ENCODE peak calls at places on chromosomes 13 and 19, in seven cellular contexts. K, N, F, Q, G, J and Y are unnamed samples. For H3K4me1, the result is how much of the 10 kb centered on the place peaks cover.

GRCh38 chr13:75643182-75643581 is 7.1 kb downstream of the LMO7 start:
- ATAC-seq in G (no peak), Q (no peak), N (no peak), J (no peak), K (no peak), F (no peak), Y (no peak)

GRCh38 chr13:108409735-108410134 is 140.2 kb downstream of the TNFSF13B start:
- ATAC-seq in F (no peak), K (no peak), J (no peak), N (no peak), Q (no peak), G (no peak), Y (no peak)

GRCh38 chr13:96090240-96091101 is 564 bp downstream of the HS6ST3 start:
- ATAC-seq in J (peak), K (peak), N (peak), G (no peak), Q (no peak), F (peak), Y (peak)

GRCh38 chr13:24822640-24823039 is 58.7 kb downstream of the RNF17 start:
- ATAC-seq in G (no peak), J (no peak), Q (no peak), K (no peak), N (no peak), F (no peak), Y (no peak)

GRCh38 chr19:13938361-13939027 is at the start of gene PODNL1:
- ATAC-seq in Q (no peak), F (no peak), N (peak), J (peak), K (peak), G (peak), Y (peak)

GRCh38 chr13:57823704-57824103 is 192.2 kb downstream of the PCDH17 start:
- ATAC-seq in Q (no peak), G (no peak), N (no peak), J (no peak), F (no peak), K (no peak), Y (no peak)

GRCh38 chr19:36150586-36150985 is 1.7 kb downstream of the COX7A1 start:
- ATAC-seq in J (no peak), F (no peak), K (peak), N (no peak), G (no peak), Q (no peak), Y (no peak)

GRCh38 chr19:30593358-30593757 is 221.2 kb downstream of the ZNF536 start:
- ATAC-seq in N (no peak), F (no peak), Q (no peak), K (no peak), G (peak), J (no peak), Y (no peak)

GRCh38 chr19:49515767-49516166 is 3.3 kb downstream of the FCGRT start:
- ATAC-seq in F (no peak), J (no peak), Q (no peak), N (peak), K (peak), G (no peak), Y (peak)

GRCh38 chr19:17538684-17539287 is 16.7 kb upstream of the COLGALT1 start:
- ATAC-seq in Q (no peak), F (peak), N (peak), G (no peak), K (no peak), J (peak), Y (no peak)

GRCh38 chr19:13102416-13102665 is 317 bp downstream of the LYL1 start:
- ATAC-seq in K (no peak), J (peak), F (peak), Q (no peak), G (peak), N (peak), Y (no peak)

GRCh38 chr13:113245858-113246791 is 36.7 kb downstream of the CUL4A start:
- ATAC-seq in Q (no peak), J (peak), N (no peak), G (no peak), K (no peak), F (peak), Y (no peak)

GRCh38 chr19:45823182-45823581 is 8.1 kb upstream of the RSPH6A start:
- ATAC-seq in N (no peak), K (no peak), F (no peak), Q (no peak), J (no peak), G (no peak), Y (no peak)

GRCh38 chr19:48169585-48169973 is 565 bp downstream of the LIG1 start:
- ATAC-seq in J (peak), F (peak), N (peak), K (peak), Q (peak), G (peak), Y (peak)

GRCh38 chr13:108850706-108851105 is 221.3 kb downstream of the MYO16 start:
- ATAC-seq in Q (no peak), F (no peak), J (no peak), N (no peak), G (no peak), K (no peak), Y (no peak)

GRCh38 chr13:39956036-39956435 is 300.6 kb downstream of the COG6 start:
- ATAC-seq in J (no peak), G (no peak), N (no peak), K (no peak), F (no peak), Q (peak), Y (no peak)

GRCh38 chr13:51644649-51645048 is 60.4 kb downstream of the WDFY2 start:
- ATAC-seq in N (no peak), Q (peak), K (peak), F (peak), J (peak), G (no peak), Y (peak)

GRCh38 chr19:44142014-44142523 is 715 bp downstream of the ZNF234 start:
- ATAC-seq in F (peak), J (peak), G (no peak), K (peak), Q (no peak), N (peak), Y (no peak)

GRCh38 chr13:44259045-44260042 is 114.3 kb upstream of the SERP2 start:
- ATAC-seq in J (no peak), Q (peak), N (peak), F (peak), K (peak), G (no peak), Y (peak)

GRCh38 chr13:73715114-73715909 is 418.9 kb downstream of the KLF12 start:
- ATAC-seq in Q (peak), G (no peak), J (no peak), F (no peak), N (peak), K (no peak), Y (no peak)

GRCh38 chr13:92838786-92839185 is 387.8 kb upstream of the GPC6 start:
- ATAC-seq in G (peak), K (no peak), N (no peak), F (peak), Q (no peak), J (no peak), Y (no peak)

GRCh38 chr19:30896551-30896950 is 452.7 kb downstream of the TSHZ3 start:
- ATAC-seq in N (no peak), J (no peak), K (no peak), Q (no peak), F (no peak), G (no peak), Y (no peak)

GRCh38 chr19:33719366-33720154 is 77.1 kb upstream of the KCTD15 start:
- ATAC-seq in G (no peak), K (peak), Q (no peak), N (no peak), J (no peak), F (no peak), Y (no peak)

GRCh38 chr19:48913114-48913513 is 13.0 kb downstream of the NUCB1 start:
- ATAC-seq in J (peak), Q (peak), F (no peak), N (peak), K (no peak), G (no peak), Y (no peak)

GRCh38 chr19:13841339-13842293 is 35.3 kb upstream of the NANOS3 start:
- ATAC-seq in K (no peak), Q (no peak), J (no peak), G (no peak), N (peak), F (peak), Y (no peak)

GRCh38 chr19:50803633-50804419 is 13.6 kb downstream of the ACP4 start:
- ATAC-seq in K (peak), G (no peak), N (peak), Q (no peak), F (peak), J (peak), Y (no peak)

GRCh38 chr13:30033681-30034447 is 183.4 kb upstream of the UBL3 start:
- ATAC-seq in G (peak), K (no peak), J (no peak), Q (no peak), F (peak), N (peak), Y (no peak)

GRCh38 chr13:29125934-29126424 is 305.8 kb downstream of the MTUS2 start:
- ATAC-seq in Q (no peak), J (no peak), G (no peak), N (no peak), K (no peak), F (no peak), Y (no peak)

DNA sequence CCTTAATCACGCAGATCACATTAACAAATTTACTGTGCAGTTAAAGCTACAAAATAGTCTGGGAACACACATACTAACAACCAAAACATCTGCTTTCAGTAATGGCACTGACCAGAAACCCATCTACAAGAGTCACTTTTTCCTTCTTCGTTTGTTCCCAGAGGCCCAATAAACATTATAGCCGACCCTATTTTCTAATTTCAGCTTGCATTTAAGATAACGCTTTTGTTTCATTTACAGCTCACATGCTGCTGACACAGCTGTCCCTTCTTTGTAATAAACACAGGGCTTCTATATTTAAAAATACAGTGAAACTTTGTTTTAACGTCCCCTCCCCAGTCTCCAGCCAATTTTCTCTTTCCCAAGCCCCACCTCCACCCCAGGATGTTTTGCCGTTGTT is 1.8 kb upstream of the WBP4 start:
- ATAC-seq in F (no peak), K (no peak), G (no peak), N (no peak), J (no peak), Q (no peak), Y (no peak)
- H3K4me1 ChIP-seq in F (under half), K (under half), G (half or more), N (half or more), J (half or more), Q (under half), Y (half or more)

GRCh38 chr19:16360738-16361137 is 36.1 kb downstream of the KLF2 start:
- ATAC-seq in F (no peak), G (no peak), K (no peak), Q (no peak), J (no peak), N (no peak), Y (no peak)

GRCh38 chr19:16363852-16364230 is 39.2 kb downstream of the KLF2 start:
- ATAC-seq in F (no peak), K (peak), Q (no peak), N (no peak), G (no peak), J (no peak), Y (no peak)

GRCh38 chr19:16363133-16363851 is 38.7 kb downstream of the KLF2 start:
- ATAC-seq in Q (no peak), F (no peak), G (no peak), J (peak), N (peak), K (no peak), Y (no peak)

GRCh38 chr19:16361254-16361653 is 36.6 kb downstream of the KLF2 start:
- ATAC-seq in G (no peak), N (no peak), K (no peak), Q (no peak), F (no peak), J (no peak), Y (peak)

GRCh38 chr19:16361926-16362325 is 37.3 kb downstream of the KLF2 start:
- ATAC-seq in N (no peak), Q (no peak), K (no peak), J (no peak), G (no peak), F (no peak), Y (no peak)
- H3K4me1 ChIP-seq in N (under half), Q (half or more), K (under half), J (under half), G (under half), F (under half), Y (under half)

GRCh38 chr19:10603084-10603872 is 16.2 kb upstream of the AP1M2 start:
- ATAC-seq in N (peak), G (no peak), F (no peak), K (peak), J (peak), Q (peak), Y (peak)
- H3K4me1 ChIP-seq in N (under half), G (under half), F (under half), K (under half), J (under half), Q (under half), Y (under half)

GRCh38 chr13:109917422-109917821 is 131.0 kb upstream of the IRS2 start:
- ATAC-seq in N (no peak), F (peak), G (no peak), Q (no peak), J (no peak), K (no peak), Y (no peak)
- H3K4me1 ChIP-seq in N (under half), F (under half), G (under half), Q (under half), J (under half), K (under half), Y (under half)

GRCh38 chr19:39409886-39410619 is 2.4 kb upstream of the PLEKHG2 start:
- ATAC-seq in G (no peak), K (peak), Q (peak), N (peak), F (no peak), J (no peak), Y (peak)
- H3K4me1 ChIP-seq in G (under half), K (under half), Q (under half), N (under half), F (under half), J (half or more), Y (under half)

GRCh38 chr13:110416131-110416584 is 109.1 kb downstream of the COL4A2 start:
- ATAC-seq in F (no peak), Q (no peak), N (no peak), J (no peak), G (no peak), K (no peak), Y (peak)

GRCh38 chr13:110413311-110414040 is 106.4 kb downstream of the COL4A2 start:
- ATAC-seq in J (no peak), G (no peak), N (no peak), K (no peak), F (no peak), Q (no peak), Y (no peak)

GRCh38 chr13:110417537-110417908 is 110.4 kb downstream of the COL4A2 start:
- ATAC-seq in N (no peak), F (no peak), Q (no peak), J (no peak), K (no peak), G (no peak), Y (no peak)

GRCh38 chr13:110414283-110414682 is 107.2 kb downstream of the COL4A2 start:
- ATAC-seq in Q (no peak), K (no peak), N (no peak), J (no peak), F (no peak), G (no peak), Y (no peak)

GRCh38 chr13:110415669-110416068 is 108.6 kb downstream of the COL4A2 start:
- ATAC-seq in J (peak), F (no peak), K (peak), N (peak), G (no peak), Q (no peak), Y (no peak)
- H3K4me1 ChIP-seq in J (under half), F (under half), K (under half), N (under half), G (half or more), Q (under half), Y (half or more)

GRCh38 chr19:4059493-4059880 is 7.2 kb downstream of the ZBTB7A start:
- ATAC-seq in N (peak), G (no peak), Q (no peak), K (no peak), J (no peak), F (no peak), Y (no peak)

GRCh38 chr19:4059931-4060620 is 6.6 kb downstream of the ZBTB7A start:
- ATAC-seq in Q (peak), N (peak), F (no peak), G (no peak), J (no peak), K (peak), Y (peak)

GRCh38 chr19:4060621-4061177 is 6.0 kb downstream of the ZBTB7A start:
- ATAC-seq in F (no peak), Q (no peak), N (peak), J (no peak), K (no peak), G (no peak), Y (no peak)

GRCh38 chr19:4057913-4058695 is 8.6 kb downstream of the ZBTB7A start:
- ATAC-seq in Q (peak), N (peak), K (peak), G (peak), J (peak), F (peak), Y (peak)

GRCh38 chr19:4058696-4059492 is 7.8 kb downstream of the ZBTB7A start:
- ATAC-seq in Q (no peak), K (peak), N (no peak), F (no peak), J (peak), G (no peak), Y (no peak)
- H3K4me1 ChIP-seq in Q (half or more), K (under half), N (half or more), F (under half), J (half or more), G (half or more), Y (half or more)

DNA sequence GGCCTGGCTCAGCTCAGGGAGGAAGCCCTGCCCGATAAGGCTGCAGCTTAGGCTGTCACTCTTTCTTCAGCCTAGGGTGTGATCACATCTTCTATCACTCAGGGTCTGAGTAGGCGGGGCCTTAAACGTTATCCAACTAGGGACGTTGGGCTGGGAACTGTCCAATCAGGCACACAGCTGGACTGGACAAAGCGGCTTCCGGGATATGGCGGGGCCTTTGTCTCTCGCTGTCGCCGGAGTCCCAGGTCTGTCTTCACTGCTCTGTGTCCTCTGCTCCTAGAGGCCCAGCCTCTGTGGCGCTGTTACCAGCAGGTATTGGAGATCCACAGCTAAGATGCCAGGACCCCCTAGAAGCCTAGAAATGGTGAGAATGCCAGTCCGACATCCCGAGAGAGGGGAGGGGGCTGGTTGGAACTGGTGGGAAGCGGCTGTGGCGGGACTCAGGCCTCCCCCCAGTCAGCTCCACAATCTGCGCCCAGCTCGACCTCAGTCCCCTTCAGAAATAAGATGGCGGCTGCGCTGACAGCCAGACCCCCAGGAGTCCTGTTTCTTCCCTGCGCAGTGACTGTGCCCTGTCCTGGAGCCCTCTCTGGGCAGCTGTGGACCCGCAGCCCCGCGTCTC is at the start of gene ZNF254:
- ATAC-seq in F (peak), N (peak), K (peak), G (peak), Q (peak), J (no peak), Y (peak)
- H3K4me1 ChIP-seq in F (under half), N (under half), K (under half), G (under half), Q (under half), J (under half), Y (under half)

GRCh38 chr13:53250272-53250875 is 221.8 kb downstream of the OLFM4 start:
- ATAC-seq in Q (no peak), K (peak), F (peak), N (peak), J (peak), G (peak), Y (peak)

GRCh38 chr13:53255795-53256194 is 227.2 kb downstream of the OLFM4 start:
- ATAC-seq in Q (no peak), K (no peak), F (no peak), N (no peak), G (no peak), J (no peak), Y (no peak)

GRCh38 chr13:53249236-53249635 is 220.6 kb downstream of the OLFM4 start:
- ATAC-seq in K (no peak), F (no peak), N (no peak), J (no peak), G (no peak), Q (no peak), Y (no peak)

GRCh38 chr13:53250977-53251376 is 222.4 kb downstream of the OLFM4 start:
- ATAC-seq in F (no peak), K (no peak), G (no peak), Q (no peak), N (no peak), J (no peak), Y (no peak)

GRCh38 chr13:53254495-53254894 is 225.9 kb downstream of the OLFM4 start:
- ATAC-seq in Q (no peak), F (no peak), J (no peak), K (no peak), N (no peak), G (no peak), Y (no peak)
- H3K4me1 ChIP-seq in Q (under half), F (under half), J (under half), K (under half), N (under half), G (under half), Y (under half)